ENCODE peak calls at places on chromosomes 1 and 21, in nine cellular contexts. Y is ACHN; W is endodermal cell; C is AG04450; L is HL-60; G is fibroblast of gingiva; Z is stimulated activated CD4-positive, alpha-beta T cell treated with anti-CD3 and anti-CD28 coated beads, Interleukin-12 subunit alpha, Interleukin-12 subunit beta, amount 100 ng/mL, for 4 hours; D is AG08396; H is HCT116. U is an unnamed sample.

GRCh38 chr21:14687277-14687642 is 141.1 kb upstream of the SAMSN1 start:
- DNase-seq in W (no peak), C (no peak), Z (no peak), H (no peak), D (no peak), L (peak), G (no peak), Y (no peak), U (no peak)

GRCh38 chr21:44765231-44766013 is 36.2 kb downstream of the UBE2G2 start:
- DNase-seq in H (no peak), G (no peak), C (no peak), D (no peak), L (no peak), W (no peak), Y (peak), Z (no peak), U (peak)

GRCh38 chr1:176880954-176881595 is 283.4 kb downstream of the ASTN1 start:
- DNase-seq in L (peak), D (peak), G (peak), Z (peak), Y (peak), H (peak), C (peak), W (peak), U (peak)

GRCh38 chr1:240801445-240801844 is 189.5 kb upstream of the GREM2 start:
- DNase-seq in H (no peak), L (no peak), D (no peak), Z (no peak), W (no peak), G (peak), Y (no peak), C (peak), U (no peak)

GRCh38 chr1:5599541-5599940 is 392.7 kb downstream of the NPHP4 start:
- DNase-seq in G (no peak), D (no peak), L (no peak), H (no peak), C (no peak), W (peak), Z (no peak), Y (no peak), U (peak)

GRCh38 chr21:36735724-36736310 is 36.9 kb downstream of the SIM2 start:
- DNase-seq in H (no peak), G (no peak), C (no peak), Y (no peak), W (peak), Z (no peak), D (no peak), L (no peak), U (no peak)

GRCh38 chr1:155126494-155127104 is 1.1 kb upstream of the EFNA1 start:
- DNase-seq in D (no peak), L (peak), G (no peak), H (no peak), Y (peak), C (no peak), Z (peak), W (peak), U (peak)

GRCh38 chr1:26156285-26157038 is 2.4 kb upstream of the FAM110D start:
- DNase-seq in H (no peak), D (peak), Z (no peak), L (no peak), W (peak), Y (no peak), G (no peak), C (no peak), U (no peak)

GRCh38 chr1:247471445-247472016 is 13.6 kb upstream of the OR2B11 start:
- DNase-seq in G (no peak), C (no peak), L (no peak), H (no peak), W (no peak), D (no peak), Y (no peak), Z (no peak), U (no peak)

U was measured in ecto neural progenitor cell.